ENCODE peak calls at places on chromosomes 6 and 20, in ten cellular contexts. One of them, this sample, is unnamed.

GRCh38 chr6:20604159-20604558 is 69.9 kb downstream of the CDKAL1 start:
- DNase-seq in tibial nerve: no peak
- DNase-seq in ovary: no peak
- DNase-seq in hepatocyte: no peak
- DNase-seq in fibroblast of lung: no peak
- DNase-seq in stomach: no peak
- DNase-seq in adrenal gland: no peak
- DNase-seq in thyroid gland: no peak
- DNase-seq in spleen: no peak
- DNase-seq in SK-N-SH: no peak
- DNase-seq in this sample: no peak

GRCh38 chr20:17972121-17972520 is 3.3 kb downstream of the MGME1 start:
- DNase-seq in tibial nerve: no peak
- DNase-seq in ovary: no peak
- DNase-seq in hepatocyte: no peak
- DNase-seq in fibroblast of lung: peak; percentile 36
- DNase-seq in stomach: no peak
- DNase-seq in adrenal gland: no peak
- DNase-seq in thyroid gland: no peak
- DNase-seq in spleen: no peak
- DNase-seq in SK-N-SH: no peak
- DNase-seq in this sample: no peak

GRCh38 chr20:32911355-32911754 is 52.6 kb downstream of the EFCAB8 start:
- DNase-seq in tibial nerve: no peak
- DNase-seq in ovary: no peak
- DNase-seq in hepatocyte: no peak
- DNase-seq in fibroblast of lung: no peak
- DNase-seq in stomach: no peak
- DNase-seq in adrenal gland: no peak
- DNase-seq in thyroid gland: no peak
- DNase-seq in spleen: peak; percentile 38
- DNase-seq in SK-N-SH: no peak
- DNase-seq in this sample: no peak

GRCh38 chr6:138509371-138509770 is 10.1 kb upstream of the NHSL1 start:
- DNase-seq in tibial nerve: no peak
- DNase-seq in ovary: no peak
- DNase-seq in hepatocyte: peak; percentile 64
- DNase-seq in fibroblast of lung: peak; percentile 66
- DNase-seq in stomach: peak; percentile 63
- DNase-seq in adrenal gland: peak; percentile 36
- DNase-seq in thyroid gland: peak; percentile 60
- DNase-seq in spleen: no peak
- DNase-seq in SK-N-SH: peak; percentile 6
- DNase-seq in this sample: peak; percentile 64

GRCh38 chr6:42520786-42521607 is 42.8 kb upstream of the UBR2 start:
- DNase-seq in tibial nerve: no peak
- DNase-seq in ovary: no peak
- DNase-seq in hepatocyte: no peak
- DNase-seq in fibroblast of lung: peak; percentile 19
- DNase-seq in stomach: no peak
- DNase-seq in adrenal gland: no peak
- DNase-seq in thyroid gland: no peak
- DNase-seq in spleen: no peak
- DNase-seq in SK-N-SH: no peak
- DNase-seq in this sample: no peak

GRCh38 chr6:5190467-5190866 is 70.3 kb downstream of the LYRM4 start:
- DNase-seq in tibial nerve: peak; percentile 38
- DNase-seq in ovary: no peak
- DNase-seq in hepatocyte: peak; percentile 66
- DNase-seq in fibroblast of lung: peak; percentile 90
- DNase-seq in stomach: no peak
- DNase-seq in adrenal gland: peak; percentile 34
- DNase-seq in thyroid gland: no peak
- DNase-seq in spleen: no peak
- DNase-seq in SK-N-SH: no peak
- DNase-seq in this sample: peak; percentile 64

GRCh38 chr20:40997116-40997515 is 31.5 kb upstream of the TOP1 start:
- DNase-seq in tibial nerve: no peak
- DNase-seq in ovary: no peak
- DNase-seq in hepatocyte: no peak
- DNase-seq in fibroblast of lung: no peak
- DNase-seq in stomach: no peak
- DNase-seq in adrenal gland: no peak
- DNase-seq in thyroid gland: no peak
- DNase-seq in spleen: no peak
- DNase-seq in SK-N-SH: no peak
- DNase-seq in this sample: no peak

GRCh38 chr20:23132293-23132929 is 46.3 kb upstream of the CD93 start:
- DNase-seq in tibial nerve: no peak
- DNase-seq in ovary: no peak
- DNase-seq in hepatocyte: peak; percentile 36
- DNase-seq in fibroblast of lung: no peak
- DNase-seq in stomach: no peak
- DNase-seq in adrenal gland: no peak
- DNase-seq in thyroid gland: no peak
- DNase-seq in spleen: no peak
- DNase-seq in SK-N-SH: no peak
- DNase-seq in this sample: peak; percentile 1

GRCh38 chr6:130583268-130583667 is 217.5 kb downstream of the TMEM200A start:
- DNase-seq in tibial nerve: no peak
- DNase-seq in ovary: no peak
- DNase-seq in hepatocyte: no peak
- DNase-seq in fibroblast of lung: no peak
- DNase-seq in stomach: no peak
- DNase-seq in adrenal gland: no peak
- DNase-seq in thyroid gland: no peak
- DNase-seq in spleen: no peak
- DNase-seq in SK-N-SH: no peak
- DNase-seq in this sample: no peak

GRCh38 chr20:50256577-50256976 is 65.9 kb downstream of the CEBPB start:
- DNase-seq in tibial nerve: no peak
- DNase-seq in ovary: no peak
- DNase-seq in hepatocyte: no peak
- DNase-seq in fibroblast of lung: no peak
- DNase-seq in stomach: no peak
- DNase-seq in adrenal gland: no peak
- DNase-seq in thyroid gland: no peak
- DNase-seq in spleen: no peak
- DNase-seq in SK-N-SH: no peak
- DNase-seq in this sample: peak; percentile 74

GRCh38 chr20:50260480-50261221 is 70.0 kb downstream of the CEBPB start:
- DNase-seq in tibial nerve: no peak
- DNase-seq in ovary: no peak
- DNase-seq in hepatocyte: no peak
- DNase-seq in fibroblast of lung: no peak
- DNase-seq in stomach: no peak
- DNase-seq in adrenal gland: no peak
- DNase-seq in thyroid gland: no peak
- DNase-seq in spleen: no peak
- DNase-seq in SK-N-SH: no peak
- DNase-seq in this sample: no peak

GRCh38 chr20:50257860-50258259 is 67.2 kb downstream of the CEBPB start:
- DNase-seq in tibial nerve: no peak
- DNase-seq in ovary: no peak
- DNase-seq in hepatocyte: no peak
- DNase-seq in fibroblast of lung: no peak
- DNase-seq in stomach: no peak
- DNase-seq in adrenal gland: no peak
- DNase-seq in thyroid gland: no peak
- DNase-seq in spleen: no peak
- DNase-seq in SK-N-SH: no peak
- DNase-seq in this sample: no peak

GRCh38 chr20:50259705-50260479 is 69.3 kb downstream of the CEBPB start:
- DNase-seq in tibial nerve: peak; percentile 51
- DNase-seq in ovary: no peak
- DNase-seq in hepatocyte: no peak
- DNase-seq in fibroblast of lung: no peak
- DNase-seq in stomach: no peak
- DNase-seq in adrenal gland: peak; percentile 79
- DNase-seq in thyroid gland: peak; percentile 59
- DNase-seq in spleen: no peak
- DNase-seq in SK-N-SH: no peak
- DNase-seq in this sample: no peak

GRCh38 chr20:50258790-50259483 is 68.3 kb downstream of the CEBPB start:
- DNase-seq in tibial nerve: no peak
- DNase-seq in ovary: no peak
- DNase-seq in hepatocyte: no peak
- DNase-seq in fibroblast of lung: no peak
- DNase-seq in stomach: no peak
- DNase-seq in adrenal gland: no peak
- DNase-seq in thyroid gland: no peak
- DNase-seq in spleen: no peak
- DNase-seq in SK-N-SH: no peak
- DNase-seq in this sample: no peak
- H3K4me1 ChIP-seq in tibial nerve: no peaks in the 10 kb centered on the region
- H3K4me1 ChIP-seq in ovary: peaks cover 1% of the 10 kb centered on the region
- H3K4me1 ChIP-seq in hepatocyte: no peaks in the 10 kb centered on the region
- H3K4me1 ChIP-seq in fibroblast of lung: peaks cover 12% of the 10 kb centered on the region
- H3K4me1 ChIP-seq in stomach: peaks cover 22% of the 10 kb centered on the region
- H3K4me1 ChIP-seq in adrenal gland: peaks cover 20% of the 10 kb centered on the region
- H3K4me1 ChIP-seq in thyroid gland: peaks cover 15% of the 10 kb centered on the region
- H3K4me1 ChIP-seq in spleen: peaks cover 14% of the 10 kb centered on the region
- H3K4me1 ChIP-seq in SK-N-SH: no peaks in the 10 kb centered on the region
- H3K4me1 ChIP-seq in this sample: peaks cover 6% of the 10 kb centered on the region

GRCh38 chr20:62963614-62964397 is 11.3 kb downstream of the SLC17A9 start:
- DNase-seq in tibial nerve: no peak
- DNase-seq in ovary: no peak
- DNase-seq in hepatocyte: no peak
- DNase-seq in fibroblast of lung: no peak
- DNase-seq in stomach: no peak
- DNase-seq in adrenal gland: no peak
- DNase-seq in thyroid gland: no peak
- DNase-seq in spleen: peak; percentile 65
- DNase-seq in SK-N-SH: no peak
- DNase-seq in this sample: no peak

GRCh38 chr20:62961799-62962198 is 9.3 kb downstream of the SLC17A9 start:
- DNase-seq in tibial nerve: no peak
- DNase-seq in ovary: no peak
- DNase-seq in hepatocyte: no peak
- DNase-seq in fibroblast of lung: no peak
- DNase-seq in stomach: no peak
- DNase-seq in adrenal gland: no peak
- DNase-seq in thyroid gland: no peak
- DNase-seq in spleen: peak; percentile 34
- DNase-seq in SK-N-SH: no peak
- DNase-seq in this sample: no peak

GRCh38 chr20:62961310-62961783 is 8.8 kb downstream of the SLC17A9 start:
- DNase-seq in tibial nerve: no peak
- DNase-seq in ovary: no peak
- DNase-seq in hepatocyte: no peak
- DNase-seq in fibroblast of lung: no peak
- DNase-seq in stomach: no peak
- DNase-seq in adrenal gland: no peak
- DNase-seq in thyroid gland: no peak
- DNase-seq in spleen: peak; percentile 59
- DNase-seq in SK-N-SH: peak; percentile 72
- DNase-seq in this sample: no peak

GRCh38 chr20:62962891-62963613 is 10.5 kb downstream of the SLC17A9 start:
- DNase-seq in tibial nerve: no peak
- DNase-seq in ovary: no peak
- DNase-seq in hepatocyte: no peak
- DNase-seq in fibroblast of lung: no peak
- DNase-seq in stomach: no peak
- DNase-seq in adrenal gland: no peak
- DNase-seq in thyroid gland: no peak
- DNase-seq in spleen: peak; percentile 64
- DNase-seq in SK-N-SH: no peak
- DNase-seq in this sample: no peak

DNA sequence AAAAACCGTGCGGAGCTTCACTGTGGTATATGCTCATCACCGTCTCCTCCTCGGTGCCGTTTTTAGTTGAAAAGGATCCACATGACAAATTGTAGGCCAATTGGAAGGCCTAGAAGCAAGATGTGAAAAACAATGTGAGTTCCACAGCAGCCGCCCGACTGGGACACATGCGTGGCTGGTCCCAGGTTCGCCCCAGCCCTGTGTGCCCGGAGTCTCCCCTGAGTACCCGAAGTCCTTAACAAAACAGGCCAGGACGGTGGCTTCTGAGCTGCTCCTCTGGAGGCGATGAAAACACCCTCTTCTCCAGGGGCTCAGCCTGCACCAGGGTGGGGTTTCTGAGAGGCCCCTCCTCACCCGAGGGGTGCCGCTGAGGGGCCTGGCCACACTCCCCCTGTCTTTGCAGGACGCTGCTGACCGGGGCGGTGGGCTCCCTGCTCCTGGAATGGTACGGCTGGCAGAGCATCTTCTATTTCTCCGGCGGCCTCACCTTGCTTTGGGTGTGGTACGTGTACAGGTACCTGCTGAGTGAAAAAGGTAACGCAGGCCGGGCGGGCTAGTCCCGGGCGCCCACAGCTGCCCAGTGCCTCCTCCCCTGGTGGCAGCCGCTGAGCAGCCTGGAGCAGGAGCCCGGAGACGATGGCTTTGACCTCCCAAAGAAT is 9.8 kb downstream of the SLC17A9 start:
- DNase-seq in tibial nerve: no peak
- DNase-seq in ovary: no peak
- DNase-seq in hepatocyte: no peak
- DNase-seq in fibroblast of lung: no peak
- DNase-seq in stomach: no peak
- DNase-seq in adrenal gland: no peak
- DNase-seq in thyroid gland: no peak
- DNase-seq in spleen: peak; percentile 56
- DNase-seq in SK-N-SH: no peak
- DNase-seq in this sample: no peak
- H3K4me3 ChIP-seq in tibial nerve: no peak overlapping the region
- H3K4me3 ChIP-seq in ovary: no peak overlapping the region
- H3K4me3 ChIP-seq in hepatocyte: no peak overlapping the region
- H3K4me3 ChIP-seq in fibroblast of lung: no peak overlapping the region
- H3K4me3 ChIP-seq in stomach: no peak overlapping the region
- H3K4me3 ChIP-seq in adrenal gland: no peak overlapping the region
- H3K4me3 ChIP-seq in thyroid gland: no peak overlapping the region
- H3K4me3 ChIP-seq in spleen: no peak overlapping the region
- H3K4me3 ChIP-seq in SK-N-SH: no peak overlapping the region
- H3K4me3 ChIP-seq in this sample: no peak overlapping the region

GRCh38 chr6:104995989-104996617 is 39.2 kb downstream of the LIN28B start:
- DNase-seq in tibial nerve: no peak
- DNase-seq in ovary: no peak
- DNase-seq in hepatocyte: peak; percentile 35
- DNase-seq in fibroblast of lung: peak; percentile 54
- DNase-seq in stomach: no peak
- DNase-seq in adrenal gland: no peak
- DNase-seq in thyroid gland: peak; percentile 10
- DNase-seq in spleen: no peak
- DNase-seq in SK-N-SH: peak; percentile 58
- DNase-seq in this sample: peak; percentile 33
- TF ChIP-seq CTCF in tibial nerve: peak; percentile 39
- TF ChIP-seq CTCF in ovary: no peak
- TF ChIP-seq CTCF in hepatocyte: peak; percentile 47
- TF ChIP-seq CTCF in fibroblast of lung: no peak
- TF ChIP-seq CTCF in stomach: no peak
- TF ChIP-seq CTCF in adrenal gland: no peak
- TF ChIP-seq CTCF in thyroid gland: no peak
- TF ChIP-seq CTCF in spleen: no peak
- TF ChIP-seq CTCF in SK-N-SH: peak; percentile 58
- TF ChIP-seq CTCF in this sample: peak; percentile 22

DNA sequence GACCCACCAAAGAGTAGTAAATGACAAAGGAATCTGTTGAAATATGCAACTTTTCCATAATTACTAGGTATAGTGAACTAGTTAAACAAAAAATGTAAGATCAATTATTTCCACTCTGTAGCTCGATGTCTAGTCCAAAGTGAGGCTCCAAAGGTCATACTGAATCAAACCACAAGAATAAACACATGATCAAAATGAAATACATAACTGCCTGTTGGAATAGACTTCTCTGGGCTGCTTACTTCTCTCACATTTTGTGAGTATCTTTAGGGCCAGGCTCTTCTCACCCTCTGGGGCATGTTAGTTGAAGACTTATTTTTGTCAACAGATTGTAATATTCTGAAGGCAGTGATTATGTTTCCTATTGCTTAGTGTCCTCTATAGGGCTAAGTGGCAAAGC is 103.7 kb upstream of the TMEM170B start:
- DNase-seq in tibial nerve: no peak
- DNase-seq in ovary: no peak
- DNase-seq in hepatocyte: no peak
- DNase-seq in fibroblast of lung: no peak
- DNase-seq in stomach: no peak
- DNase-seq in adrenal gland: no peak
- DNase-seq in thyroid gland: no peak
- DNase-seq in spleen: no peak
- DNase-seq in SK-N-SH: no peak
- DNase-seq in this sample: no peak
- H3K4me1 ChIP-seq in tibial nerve: no peaks in the 10 kb centered on the region
- H3K4me1 ChIP-seq in ovary: no peaks in the 10 kb centered on the region
- H3K4me1 ChIP-seq in hepatocyte: peaks cover 30% of the 10 kb centered on the region
- H3K4me1 ChIP-seq in fibroblast of lung: peaks cover 13% of the 10 kb centered on the region
- H3K4me1 ChIP-seq in stomach: peaks cover 39% of the 10 kb centered on the region
- H3K4me1 ChIP-seq in adrenal gland: peaks cover 36% of the 10 kb centered on the region
- H3K4me1 ChIP-seq in thyroid gland: peaks cover 77% of the 10 kb centered on the region
- H3K4me1 ChIP-seq in spleen: peaks cover 10% of the 10 kb centered on the region
- H3K4me1 ChIP-seq in SK-N-SH: no peaks in the 10 kb centered on the region
- H3K4me1 ChIP-seq in this sample: peaks cover 56% of the 10 kb centered on the region

This sample was measured in Caco-2.